ENCODE peak calls at places on chromosomes 6 and 20, in seven cellular contexts. I is upper lobe of left lung; B is CD8-positive, alpha-beta memory T cell; X is neuronal stem cell; M is HCT116; Z is HFF-Myc; T is PC-3. V is an unnamed sample.

GRCh38 chr6:5078121-5078695 is 6.9 kb upstream of the PPP1R3G start:
- DNase-seq in M (peak), I (no peak), B (no peak), Z (no peak), X (no peak), T (peak), V (no peak)

GRCh38 chr6:2697291-2697690 is 53.4 kb downstream of the MYLK4 start:
- DNase-seq in Z (no peak), T (no peak), X (no peak), B (no peak), M (no peak), I (peak), V (no peak)

GRCh38 chr6:12066297-12066696 is 54.2 kb downstream of the HIVEP1 start:
- DNase-seq in I (no peak), B (no peak), X (no peak), T (no peak), M (no peak), Z (no peak), V (no peak)

GRCh38 chr6:153130515-153131036 is 506 bp downstream of the RGS17 start:
- DNase-seq in I (peak), X (peak), M (no peak), Z (no peak), T (no peak), B (no peak), V (no peak)

GRCh38 chr6:152348116-152348515 is 289.0 kb downstream of the SYNE1 start:
- DNase-seq in T (no peak), X (no peak), B (no peak), Z (no peak), I (no peak), M (no peak), V (no peak)

GRCh38 chr20:1820137-1821074 is 74.8 kb upstream of the SIRPA start:
- DNase-seq in M (no peak), X (no peak), I (no peak), B (no peak), Z (no peak), T (peak), V (no peak)

GRCh38 chr6:90868256-90868655 is 281.4 kb upstream of the MAP3K7 start:
- DNase-seq in Z (no peak), X (no peak), I (no peak), M (no peak), T (no peak), B (no peak), V (no peak)

GRCh38 chr20:51497542-51498467 is 44.7 kb downstream of the NFATC2 start:
- DNase-seq in M (no peak), B (peak), I (no peak), T (no peak), X (no peak), Z (no peak), V (peak)

GRCh38 chr6:105077592-105078463 is 102.0 kb downstream of the POPDC3 start:
- DNase-seq in T (peak), Z (peak), B (no peak), M (peak), I (no peak), X (peak), V (peak)

GRCh38 chr20:4160761-4161305 is 145.5 kb upstream of the RNF24 start:
- DNase-seq in M (no peak), T (peak), B (no peak), Z (no peak), I (peak), X (no peak), V (peak)

GRCh38 chr6:8589941-8590676 is 154.8 kb upstream of the SLC35B3 start:
- DNase-seq in Z (no peak), B (no peak), X (no peak), I (no peak), M (peak), T (peak), V (peak)

GRCh38 chr6:134123666-134124208 is 71.3 kb upstream of the SLC2A12 start:
- DNase-seq in X (peak), M (peak), T (peak), I (no peak), Z (peak), B (no peak), V (peak)

GRCh38 chr6:149425754-149426153 is 25.7 kb downstream of the SUMO4 start:
- DNase-seq in M (no peak), I (no peak), X (no peak), B (no peak), Z (no peak), T (no peak), V (no peak)

GRCh38 chr6:149428606-149429005 is 28.5 kb downstream of the SUMO4 start:
- DNase-seq in X (no peak), T (no peak), M (no peak), B (no peak), Z (no peak), I (no peak), V (no peak)

GRCh38 chr6:149431905-149432775 is 32.1 kb downstream of the SUMO4 start:
- DNase-seq in I (no peak), B (peak), Z (peak), M (peak), X (peak), T (peak), V (peak)

GRCh38 chr6:149433405-149433804 is 33.3 kb downstream of the SUMO4 start:
- DNase-seq in M (no peak), T (no peak), X (no peak), B (no peak), I (no peak), Z (no peak), V (no peak)

GRCh38 chr6:149429427-149430360 is 29.6 kb downstream of the SUMO4 start:
- DNase-seq in T (no peak), Z (no peak), I (peak), X (no peak), B (no peak), M (no peak), V (no peak)
- H3K4me3 ChIP-seq in T (no peak), Z (no peak), I (no peak), X (peak), B (no peak), M (no peak), V (no peak)

GRCh38 chr6:23731609-23732008 is 394.4 kb upstream of the NRSN1 start:
- DNase-seq in Z (no peak), B (no peak), X (no peak), I (no peak), T (no peak), M (no peak), V (no peak)

GRCh38 chr6:23736577-23736976 is 389.4 kb upstream of the NRSN1 start:
- DNase-seq in I (no peak), T (no peak), Z (no peak), M (no peak), B (no peak), X (no peak), V (no peak)

DNA sequence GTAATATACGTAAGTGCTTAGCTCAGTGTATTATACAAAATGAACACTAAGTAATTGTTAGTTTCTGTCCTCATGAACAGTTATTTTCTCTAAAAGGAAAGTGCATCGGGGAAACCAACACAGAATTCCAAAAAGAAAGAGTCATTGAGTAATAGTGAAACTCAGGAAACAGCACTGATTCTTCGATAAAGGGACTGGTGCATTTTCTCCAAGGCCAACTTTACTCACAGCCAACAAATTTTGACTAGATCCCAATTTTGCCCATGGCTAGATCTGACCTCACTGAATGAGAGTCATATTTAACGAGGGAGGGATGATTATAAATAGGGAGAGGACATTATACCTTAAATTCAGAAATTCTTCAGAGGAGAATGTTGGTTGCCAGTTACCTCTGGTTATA is 390.9 kb upstream of the NRSN1 start:
- DNase-seq in B (no peak), T (peak), I (no peak), X (no peak), M (no peak), Z (no peak), V (no peak)
- H3K4me3 ChIP-seq in B (no peak), T (peak), I (no peak), X (no peak), M (no peak), Z (no peak), V (no peak)

DNA sequence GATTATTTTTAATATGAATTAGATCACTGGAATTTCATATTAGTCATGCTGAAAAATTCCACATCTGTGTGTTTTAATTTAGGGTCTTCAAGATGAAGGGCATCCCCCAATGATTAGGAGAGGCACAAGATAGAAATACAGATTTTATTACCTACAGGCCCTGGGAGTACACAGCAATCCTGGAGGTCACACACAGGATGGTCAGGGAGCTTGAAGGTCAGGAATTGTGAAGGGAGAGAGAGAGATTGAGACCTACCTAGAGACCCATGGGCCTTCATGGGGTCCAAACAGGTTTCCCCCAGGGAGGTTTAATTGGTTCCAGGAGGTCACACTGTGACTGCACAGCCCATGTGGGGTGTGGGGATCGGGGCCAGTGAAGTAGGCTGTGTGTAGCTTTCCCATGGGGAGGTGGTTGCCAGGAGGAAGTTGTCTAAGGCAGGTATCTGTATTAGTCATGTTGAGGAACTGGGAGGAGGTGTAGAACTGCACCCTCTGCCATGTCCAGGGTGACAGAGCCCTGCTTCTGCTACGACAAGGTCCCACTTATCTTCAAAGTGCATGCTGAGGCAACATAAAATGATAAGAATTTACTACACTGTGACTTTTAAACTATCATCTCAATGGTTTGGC is 18.3 kb downstream of the SNX9 start:
- DNase-seq in I (no peak), X (no peak), T (peak), Z (no peak), B (no peak), M (peak), V (no peak)
- H3K4me3 ChIP-seq in I (no peak), X (no peak), T (no peak), Z (no peak), B (no peak), M (peak), V (peak)

DNA sequence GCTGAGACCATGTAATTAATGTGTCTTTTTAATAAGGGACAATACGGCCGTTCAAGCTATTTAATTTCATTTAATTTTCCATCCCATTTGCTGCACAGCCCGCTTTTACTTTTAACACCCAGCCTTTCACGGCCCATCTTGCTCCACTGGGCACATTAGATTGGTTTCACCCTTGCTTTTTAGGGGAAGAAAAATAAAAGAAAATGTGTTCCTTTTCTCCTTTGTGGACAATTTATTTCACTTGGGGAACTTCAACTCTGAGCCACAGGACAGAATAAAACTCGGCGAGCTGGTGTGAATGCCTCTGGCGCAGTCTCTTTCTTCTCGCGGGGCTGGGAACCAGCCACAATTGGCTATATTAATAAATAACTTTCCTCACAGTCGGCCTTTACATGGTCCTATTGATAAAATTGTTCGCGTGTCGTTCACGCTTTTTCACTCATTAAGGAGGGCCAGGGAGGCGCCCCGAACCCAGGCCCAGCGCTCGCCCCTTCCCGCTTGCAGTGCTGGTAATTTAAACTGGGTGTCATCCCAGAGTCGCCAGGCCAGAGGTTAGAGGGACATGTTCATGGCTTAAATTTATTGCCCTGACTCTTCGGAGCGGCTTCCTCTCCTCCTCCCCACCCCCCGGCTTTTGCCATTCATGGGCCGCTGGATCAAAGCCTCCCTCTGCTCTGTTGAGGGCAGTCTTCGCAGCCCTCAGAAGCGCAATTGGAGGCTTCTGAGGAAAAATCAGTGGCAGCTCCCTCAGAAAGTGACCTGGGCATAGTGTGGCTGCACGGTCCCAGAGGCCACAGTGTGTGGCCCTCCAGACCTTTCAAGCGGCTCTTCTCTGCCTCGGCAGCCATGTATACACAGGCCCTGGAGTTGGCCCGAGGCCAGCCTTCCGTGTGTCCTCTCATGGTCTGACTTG is 2.2 kb upstream of the PRDM13 start:
- DNase-seq in Z (no peak), T (no peak), I (peak), M (no peak), B (no peak), X (no peak), V (no peak)
- H3K4me3 ChIP-seq in Z (no peak), T (no peak), I (peak), M (no peak), B (peak), X (no peak), V (no peak)

V was measured in SK-N-MC.